ENCODE peak calls at places on chromosomes 3 and 15, in ten cellular contexts. One of them, this sample, is unnamed.

GRCh38 chr3:194023501-194024280 is 112.3 kb upstream of the HES1 start:
- DNase-seq in hypothalamus: no peak
- DNase-seq in RWPE1: no peak
- DNase-seq in progenitor cell of endocrine pancreas: no peak
- DNase-seq in fibroblast of mammary gland: no peak
- DNase-seq in amniotic stem cell: no peak
- DNase-seq in activated CD8-positive, alpha-beta memory T cell treated with anti-CD3 and anti-CD28 coated beads for 24 hours: no peak
- DNase-seq in NCI-H1105: peak
- DNase-seq in GM12892: no peak
- DNase-seq in A549: no peak
- DNase-seq in this sample: peak

GRCh38 chr3:25047058-25047457 is 381.0 kb upstream of the RARB start:
- DNase-seq in hypothalamus: no peak
- DNase-seq in RWPE1: no peak
- DNase-seq in progenitor cell of endocrine pancreas: no peak
- DNase-seq in fibroblast of mammary gland: no peak
- DNase-seq in amniotic stem cell: no peak
- DNase-seq in activated CD8-positive, alpha-beta memory T cell treated with anti-CD3 and anti-CD28 coated beads for 24 hours: no peak
- DNase-seq in NCI-H1105: peak
- DNase-seq in GM12892: no peak
- DNase-seq in A549: no peak
- DNase-seq in this sample: peak

GRCh38 chr15:31326729-31327673 is at the start of gene KLF13:
- DNase-seq in hypothalamus: no peak
- DNase-seq in RWPE1: peak
- DNase-seq in progenitor cell of endocrine pancreas: no peak
- DNase-seq in fibroblast of mammary gland: peak
- DNase-seq in amniotic stem cell: peak
- DNase-seq in activated CD8-positive, alpha-beta memory T cell treated with anti-CD3 and anti-CD28 coated beads for 24 hours: no peak
- DNase-seq in NCI-H1105: peak
- DNase-seq in GM12892: peak
- DNase-seq in A549: peak
- DNase-seq in this sample: peak

GRCh38 chr3:123492188-123492587 is 43.3 kb upstream of the ADCY5 start:
- DNase-seq in hypothalamus: no peak
- DNase-seq in RWPE1: no peak
- DNase-seq in progenitor cell of endocrine pancreas: no peak
- DNase-seq in fibroblast of mammary gland: no peak
- DNase-seq in amniotic stem cell: no peak
- DNase-seq in activated CD8-positive, alpha-beta memory T cell treated with anti-CD3 and anti-CD28 coated beads for 24 hours: no peak
- DNase-seq in NCI-H1105: no peak
- DNase-seq in GM12892: no peak
- DNase-seq in A549: no peak
- DNase-seq in this sample: no peak

GRCh38 chr3:29950232-29950631 is 656.2 kb upstream of the TGFBR2 start:
- DNase-seq in hypothalamus: no peak
- DNase-seq in RWPE1: no peak
- DNase-seq in progenitor cell of endocrine pancreas: no peak
- DNase-seq in fibroblast of mammary gland: no peak
- DNase-seq in amniotic stem cell: no peak
- DNase-seq in activated CD8-positive, alpha-beta memory T cell treated with anti-CD3 and anti-CD28 coated beads for 24 hours: no peak
- DNase-seq in NCI-H1105: no peak
- DNase-seq in GM12892: no peak
- DNase-seq in A549: no peak
- DNase-seq in this sample: peak

GRCh38 chr15:36605626-36606263 is 26.3 kb downstream of the CDIN1 start:
- DNase-seq in hypothalamus: no peak
- DNase-seq in RWPE1: no peak
- DNase-seq in progenitor cell of endocrine pancreas: no peak
- DNase-seq in fibroblast of mammary gland: no peak
- DNase-seq in amniotic stem cell: no peak
- DNase-seq in activated CD8-positive, alpha-beta memory T cell treated with anti-CD3 and anti-CD28 coated beads for 24 hours: no peak
- DNase-seq in NCI-H1105: peak
- DNase-seq in GM12892: no peak
- DNase-seq in A549: no peak
- DNase-seq in this sample: no peak

GRCh38 chr15:29978411-29979382 is 104.1 kb upstream of the GOLGA8J start:
- DNase-seq in hypothalamus: no peak
- DNase-seq in RWPE1: no peak
- DNase-seq in progenitor cell of endocrine pancreas: no peak
- DNase-seq in fibroblast of mammary gland: peak
- DNase-seq in amniotic stem cell: no peak
- DNase-seq in activated CD8-positive, alpha-beta memory T cell treated with anti-CD3 and anti-CD28 coated beads for 24 hours: no peak
- DNase-seq in NCI-H1105: no peak
- DNase-seq in GM12892: no peak
- DNase-seq in A549: no peak
- DNase-seq in this sample: no peak

GRCh38 chr3:88032245-88032644 is 26.6 kb downstream of the CGGBP1 start:
- DNase-seq in hypothalamus: no peak
- DNase-seq in RWPE1: no peak
- DNase-seq in progenitor cell of endocrine pancreas: no peak
- DNase-seq in fibroblast of mammary gland: no peak
- DNase-seq in amniotic stem cell: no peak
- DNase-seq in activated CD8-positive, alpha-beta memory T cell treated with anti-CD3 and anti-CD28 coated beads for 24 hours: no peak
- DNase-seq in NCI-H1105: no peak
- DNase-seq in GM12892: no peak
- DNase-seq in A549: no peak
- DNase-seq in this sample: no peak

GRCh38 chr3:121969631-121970030 is 52.4 kb downstream of the ILDR1 start:
- DNase-seq in hypothalamus: no peak
- DNase-seq in RWPE1: no peak
- DNase-seq in progenitor cell of endocrine pancreas: no peak
- DNase-seq in fibroblast of mammary gland: no peak
- DNase-seq in amniotic stem cell: no peak
- DNase-seq in activated CD8-positive, alpha-beta memory T cell treated with anti-CD3 and anti-CD28 coated beads for 24 hours: no peak
- DNase-seq in NCI-H1105: no peak
- DNase-seq in GM12892: no peak
- DNase-seq in A549: no peak
- DNase-seq in this sample: no peak

GRCh38 chr3:135965506-135966348 is at the start of gene PPP2R3A:
- DNase-seq in hypothalamus: peak
- DNase-seq in RWPE1: peak
- DNase-seq in progenitor cell of endocrine pancreas: peak
- DNase-seq in fibroblast of mammary gland: peak
- DNase-seq in amniotic stem cell: peak
- DNase-seq in activated CD8-positive, alpha-beta memory T cell treated with anti-CD3 and anti-CD28 coated beads for 24 hours: peak
- DNase-seq in NCI-H1105: peak
- DNase-seq in GM12892: peak
- DNase-seq in A549: peak
- DNase-seq in this sample: peak

GRCh38 chr3:130906374-130906995 is 12.6 kb downstream of the ATP2C1 start:
- DNase-seq in hypothalamus: no peak
- DNase-seq in RWPE1: no peak
- DNase-seq in progenitor cell of endocrine pancreas: no peak
- DNase-seq in fibroblast of mammary gland: peak
- DNase-seq in amniotic stem cell: no peak
- DNase-seq in activated CD8-positive, alpha-beta memory T cell treated with anti-CD3 and anti-CD28 coated beads for 24 hours: no peak
- DNase-seq in NCI-H1105: no peak
- DNase-seq in GM12892: no peak
- DNase-seq in A549: no peak
- DNase-seq in this sample: peak

GRCh38 chr15:91909574-91909973 is 56.1 kb downstream of the SLCO3A1 start:
- DNase-seq in hypothalamus: no peak
- DNase-seq in RWPE1: no peak
- DNase-seq in progenitor cell of endocrine pancreas: no peak
- DNase-seq in fibroblast of mammary gland: no peak
- DNase-seq in amniotic stem cell: no peak
- DNase-seq in activated CD8-positive, alpha-beta memory T cell treated with anti-CD3 and anti-CD28 coated beads for 24 hours: no peak
- DNase-seq in NCI-H1105: no peak
- DNase-seq in GM12892: no peak
- DNase-seq in A549: no peak
- DNase-seq in this sample: no peak

GRCh38 chr3:13266651-13267347 is 153.3 kb downstream of the NUP210 start:
- DNase-seq in hypothalamus: no peak
- DNase-seq in RWPE1: no peak
- DNase-seq in progenitor cell of endocrine pancreas: no peak
- DNase-seq in fibroblast of mammary gland: no peak
- DNase-seq in amniotic stem cell: no peak
- DNase-seq in activated CD8-positive, alpha-beta memory T cell treated with anti-CD3 and anti-CD28 coated beads for 24 hours: no peak
- DNase-seq in NCI-H1105: no peak
- DNase-seq in GM12892: no peak
- DNase-seq in A549: no peak
- DNase-seq in this sample: no peak

GRCh38 chr3:122519693-122520092 is 5.0 kb upstream of the KPNA1 start:
- DNase-seq in hypothalamus: no peak
- DNase-seq in RWPE1: peak
- DNase-seq in progenitor cell of endocrine pancreas: no peak
- DNase-seq in fibroblast of mammary gland: peak
- DNase-seq in amniotic stem cell: no peak
- DNase-seq in activated CD8-positive, alpha-beta memory T cell treated with anti-CD3 and anti-CD28 coated beads for 24 hours: no peak
- DNase-seq in NCI-H1105: no peak
- DNase-seq in GM12892: no peak
- DNase-seq in A549: no peak
- DNase-seq in this sample: no peak

GRCh38 chr3:45947361-45947760 is 4.1 kb downstream of the CXCR6 start:
- DNase-seq in hypothalamus: no peak
- DNase-seq in RWPE1: no peak
- DNase-seq in progenitor cell of endocrine pancreas: no peak
- DNase-seq in fibroblast of mammary gland: no peak
- DNase-seq in amniotic stem cell: no peak
- DNase-seq in activated CD8-positive, alpha-beta memory T cell treated with anti-CD3 and anti-CD28 coated beads for 24 hours: peak
- DNase-seq in NCI-H1105: no peak
- DNase-seq in GM12892: no peak
- DNase-seq in A549: no peak
- DNase-seq in this sample: no peak

GRCh38 chr15:36882487-36883108 is 217.8 kb downstream of the MEIS2 start:
- DNase-seq in hypothalamus: no peak
- DNase-seq in RWPE1: no peak
- DNase-seq in progenitor cell of endocrine pancreas: no peak
- DNase-seq in fibroblast of mammary gland: no peak
- DNase-seq in amniotic stem cell: no peak
- DNase-seq in activated CD8-positive, alpha-beta memory T cell treated with anti-CD3 and anti-CD28 coated beads for 24 hours: no peak
- DNase-seq in NCI-H1105: no peak
- DNase-seq in GM12892: no peak
- DNase-seq in A549: no peak
- DNase-seq in this sample: peak

GRCh38 chr3:15055019-15055557 is 10.0 kb downstream of the MRPS25 start:
- DNase-seq in hypothalamus: no peak
- DNase-seq in RWPE1: no peak
- DNase-seq in progenitor cell of endocrine pancreas: no peak
- DNase-seq in fibroblast of mammary gland: peak
- DNase-seq in amniotic stem cell: no peak
- DNase-seq in activated CD8-positive, alpha-beta memory T cell treated with anti-CD3 and anti-CD28 coated beads for 24 hours: peak
- DNase-seq in NCI-H1105: no peak
- DNase-seq in GM12892: peak
- DNase-seq in A549: no peak
- DNase-seq in this sample: peak

GRCh38 chr3:136995652-136996051 is 37.9 kb downstream of the IL20RB start:
- DNase-seq in hypothalamus: no peak
- DNase-seq in RWPE1: no peak
- DNase-seq in progenitor cell of endocrine pancreas: no peak
- DNase-seq in fibroblast of mammary gland: no peak
- DNase-seq in amniotic stem cell: no peak
- DNase-seq in activated CD8-positive, alpha-beta memory T cell treated with anti-CD3 and anti-CD28 coated beads for 24 hours: no peak
- DNase-seq in NCI-H1105: no peak
- DNase-seq in GM12892: no peak
- DNase-seq in A549: no peak
- DNase-seq in this sample: no peak

GRCh38 chr15:64844576-64845140 is 2.9 kb downstream of the PLEKHO2 start:
- DNase-seq in hypothalamus: no peak
- DNase-seq in RWPE1: no peak
- DNase-seq in progenitor cell of endocrine pancreas: no peak
- DNase-seq in fibroblast of mammary gland: no peak
- DNase-seq in amniotic stem cell: no peak
- DNase-seq in activated CD8-positive, alpha-beta memory T cell treated with anti-CD3 and anti-CD28 coated beads for 24 hours: peak
- DNase-seq in NCI-H1105: no peak
- DNase-seq in GM12892: no peak
- DNase-seq in A549: no peak
- DNase-seq in this sample: no peak

GRCh38 chr3:10495003-10495402 is 10.4 kb downstream of the ATP2B2 start:
- DNase-seq in hypothalamus: no peak
- DNase-seq in RWPE1: peak
- DNase-seq in progenitor cell of endocrine pancreas: no peak
- DNase-seq in fibroblast of mammary gland: peak
- DNase-seq in amniotic stem cell: no peak
- DNase-seq in activated CD8-positive, alpha-beta memory T cell treated with anti-CD3 and anti-CD28 coated beads for 24 hours: no peak
- DNase-seq in NCI-H1105: no peak
- DNase-seq in GM12892: no peak
- DNase-seq in A549: peak
- DNase-seq in this sample: peak

GRCh38 chr3:24900202-24900601 is 405.6 kb upstream of the THRB start:
- DNase-seq in hypothalamus: no peak
- DNase-seq in RWPE1: no peak
- DNase-seq in progenitor cell of endocrine pancreas: no peak
- DNase-seq in fibroblast of mammary gland: no peak
- DNase-seq in amniotic stem cell: no peak
- DNase-seq in activated CD8-positive, alpha-beta memory T cell treated with anti-CD3 and anti-CD28 coated beads for 24 hours: no peak
- DNase-seq in NCI-H1105: no peak
- DNase-seq in GM12892: no peak
- DNase-seq in A549: no peak
- DNase-seq in this sample: no peak

GRCh38 chr15:65310431-65311137 is 6.1 kb downstream of the RNU5B-1 start:
- DNase-seq in hypothalamus: no peak
- DNase-seq in RWPE1: no peak
- DNase-seq in progenitor cell of endocrine pancreas: no peak
- DNase-seq in fibroblast of mammary gland: peak
- DNase-seq in amniotic stem cell: no peak
- DNase-seq in activated CD8-positive, alpha-beta memory T cell treated with anti-CD3 and anti-CD28 coated beads for 24 hours: no peak
- DNase-seq in NCI-H1105: no peak
- DNase-seq in GM12892: no peak
- DNase-seq in A549: no peak
- DNase-seq in this sample: no peak

GRCh38 chr15:74798388-74799254 is 14.0 kb upstream of the LMAN1L start:
- DNase-seq in hypothalamus: no peak
- DNase-seq in RWPE1: no peak
- DNase-seq in progenitor cell of endocrine pancreas: no peak
- DNase-seq in fibroblast of mammary gland: no peak
- DNase-seq in amniotic stem cell: no peak
- DNase-seq in activated CD8-positive, alpha-beta memory T cell treated with anti-CD3 and anti-CD28 coated beads for 24 hours: no peak
- DNase-seq in NCI-H1105: no peak
- DNase-seq in GM12892: no peak
- DNase-seq in A549: no peak
- DNase-seq in this sample: no peak

GRCh38 chr3:42894693-42895092 is 11.2 kb upstream of the ZNF662 start:
- DNase-seq in hypothalamus: no peak
- DNase-seq in RWPE1: no peak
- DNase-seq in progenitor cell of endocrine pancreas: no peak
- DNase-seq in fibroblast of mammary gland: no peak
- DNase-seq in amniotic stem cell: no peak
- DNase-seq in activated CD8-positive, alpha-beta memory T cell treated with anti-CD3 and anti-CD28 coated beads for 24 hours: no peak
- DNase-seq in NCI-H1105: no peak
- DNase-seq in GM12892: no peak
- DNase-seq in A549: no peak
- DNase-seq in this sample: no peak

GRCh38 chr3:157029365-157029790 is 130.6 kb downstream of the CCNL1 start:
- DNase-seq in hypothalamus: no peak
- DNase-seq in RWPE1: no peak
- DNase-seq in progenitor cell of endocrine pancreas: no peak
- DNase-seq in fibroblast of mammary gland: no peak
- DNase-seq in amniotic stem cell: no peak
- DNase-seq in activated CD8-positive, alpha-beta memory T cell treated with anti-CD3 and anti-CD28 coated beads for 24 hours: no peak
- DNase-seq in NCI-H1105: no peak
- DNase-seq in GM12892: no peak
- DNase-seq in A549: no peak
- DNase-seq in this sample: no peak

GRCh38 chr3:79534732-79535131 is 233.1 kb downstream of the ROBO1 start:
- DNase-seq in hypothalamus: no peak
- DNase-seq in RWPE1: no peak
- DNase-seq in progenitor cell of endocrine pancreas: no peak
- DNase-seq in fibroblast of mammary gland: no peak
- DNase-seq in amniotic stem cell: no peak
- DNase-seq in activated CD8-positive, alpha-beta memory T cell treated with anti-CD3 and anti-CD28 coated beads for 24 hours: no peak
- DNase-seq in NCI-H1105: no peak
- DNase-seq in GM12892: no peak
- DNase-seq in A549: no peak
- DNase-seq in this sample: peak

GRCh38 chr3:94115482-94115881 is 52.6 kb downstream of the NSUN3 start:
- DNase-seq in hypothalamus: no peak
- DNase-seq in RWPE1: peak
- DNase-seq in progenitor cell of endocrine pancreas: no peak
- DNase-seq in fibroblast of mammary gland: peak
- DNase-seq in amniotic stem cell: peak
- DNase-seq in activated CD8-positive, alpha-beta memory T cell treated with anti-CD3 and anti-CD28 coated beads for 24 hours: no peak
- DNase-seq in NCI-H1105: peak
- DNase-seq in GM12892: no peak
- DNase-seq in A549: no peak
- DNase-seq in this sample: peak